ENCODE peak calls at places on chromosomes 6 and 20, in eight cellular contexts. Z is IMR-90; X is psoas muscle; I is CD4-positive, alpha-beta memory T cell; F is heart left ventricle; L is esophagus muscularis mucosa; W is left ventricle myocardium inferior; B is body of pancreas. H is an unnamed sample. For H3K27me3 and H3K36me3, the result is how much of the 10 kb centered on the place peaks cover.

GRCh38 chr6:115914098-115914497 is 146.6 kb downstream of the FRK start:
- DNase-seq in Z (no peak), X (no peak), I (no peak), F (no peak), L (no peak), W (no peak), B (no peak), H (no peak)

GRCh38 chr6:117441824-117442264 is 16.1 kb upstream of the ROS1 start:
- DNase-seq in Z (peak), X (no peak), I (no peak), F (no peak), L (no peak), W (no peak), B (no peak), H (no peak)

GRCh38 chr20:25336561-25337422 is 53.8 kb downstream of the ABHD12 start:
- DNase-seq in Z (peak), X (no peak), I (no peak), F (no peak), L (no peak), W (no peak), B (peak), H (no peak)

GRCh38 chr6:166449036-166449435 is 66.3 kb upstream of the MPC1 start:
- DNase-seq in Z (no peak), X (no peak), I (no peak), F (no peak), L (no peak), W (no peak), B (no peak), H (no peak)

GRCh38 chr6:119148825-119149525 is 70.5 kb upstream of the FAM184A start:
- DNase-seq in Z (peak), X (no peak), I (no peak), F (no peak), L (peak), W (no peak), B (no peak), H (no peak)

GRCh38 chr20:5376228-5376627 is 59.5 kb upstream of the PROKR2 start:
- DNase-seq in Z (no peak), X (no peak), I (no peak), F (no peak), L (no peak), W (no peak), B (no peak), H (no peak)

GRCh38 chr6:133983099-133983939 is 30.3 kb downstream of the TBPL1 start:
- DNase-seq in Z (peak), X (no peak), I (peak), F (peak), L (no peak), W (no peak), B (no peak), H (no peak)

GRCh38 chr6:34146021-34146782 is at the start of gene GRM4:
- DNase-seq in Z (no peak), X (no peak), I (no peak), F (peak), L (no peak), W (no peak), B (no peak), H (no peak)

GRCh38 chr6:43426928-43427405 is 374 bp upstream of the ABCC10 start:
- DNase-seq in Z (no peak), X (no peak), I (no peak), F (no peak), L (no peak), W (no peak), B (no peak), H (no peak)

GRCh38 chr6:53398541-53399344 is 50.0 kb upstream of the ELOVL5 start:
- DNase-seq in Z (peak), X (no peak), I (no peak), F (no peak), L (no peak), W (no peak), B (no peak), H (no peak)

GRCh38 chr20:9068232-9068781 is 580 bp upstream of the PLCB4 start:
- DNase-seq in Z (peak), X (peak), I (no peak), F (peak), L (no peak), W (peak), B (peak), H (peak)

GRCh38 chr6:41938590-41938989 is 3.0 kb downstream of the CCND3 start:
- DNase-seq in Z (no peak), X (no peak), I (peak), F (no peak), L (no peak), W (no peak), B (no peak), H (no peak)

GRCh38 chr6:41939848-41940758 is 1.5 kb downstream of the CCND3 start:
- DNase-seq in Z (peak), X (no peak), I (no peak), F (peak), L (no peak), W (peak), B (peak), H (no peak)

GRCh38 chr6:41937881-41938574 is 3.6 kb downstream of the CCND3 start:
- DNase-seq in Z (no peak), X (no peak), I (peak), F (peak), L (no peak), W (no peak), B (no peak), H (no peak)

GRCh38 chr6:41940759-41941279 is 789 bp downstream of the CCND3 start:
- DNase-seq in Z (peak), X (peak), I (peak), F (peak), L (no peak), W (peak), B (peak), H (peak)

DNA sequence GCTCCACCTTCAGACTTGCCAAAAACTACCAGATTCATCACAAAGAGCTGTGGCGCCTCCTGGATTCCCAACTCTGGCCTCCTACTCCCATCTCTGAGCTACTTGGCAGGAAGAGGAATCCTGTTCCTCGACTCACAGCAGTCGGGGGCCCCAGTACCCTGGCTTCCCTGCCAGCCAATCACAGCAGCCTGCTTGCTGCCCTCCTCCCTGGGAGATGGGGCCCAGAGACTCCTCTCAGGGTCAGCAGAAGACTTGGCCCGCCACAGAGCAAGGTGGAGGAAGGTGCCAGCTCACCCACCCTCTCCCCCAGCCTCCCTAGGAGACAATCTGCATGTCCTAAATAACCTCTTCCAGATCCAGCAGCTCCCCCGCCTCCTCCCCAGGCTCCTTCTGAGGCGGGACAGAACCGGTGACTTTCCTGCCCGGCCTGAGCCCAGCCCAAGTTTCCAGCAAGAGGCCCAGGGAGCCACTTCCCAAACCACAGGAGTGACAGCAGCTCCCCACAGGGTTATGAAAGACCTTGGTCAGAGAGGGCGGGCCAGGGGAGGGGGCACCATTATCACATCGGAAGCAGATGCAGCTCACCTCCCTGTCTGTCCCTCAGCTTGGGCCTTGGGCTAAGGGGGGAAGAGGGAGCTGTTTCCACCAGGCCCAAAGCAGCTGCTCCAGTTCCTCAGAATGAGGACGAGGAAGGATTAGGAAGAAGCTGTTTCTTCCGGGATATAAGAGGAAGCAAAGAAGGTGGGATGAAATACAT is 2.3 kb downstream of the CCND3 start:
- DNase-seq in Z (peak), X (peak), I (no peak), F (peak), L (peak), W (peak), B (no peak), H (peak)
- H3K4me3 ChIP-seq in Z (no peak), X (peak), I (peak), F (no peak), L (no peak), W (peak), B (no peak), H (no peak)

GRCh38 chr6:170461111-170461510 is 92.0 kb downstream of the PSMB1 start:
- DNase-seq in Z (no peak), X (no peak), I (no peak), F (no peak), L (no peak), W (no peak), B (no peak), H (no peak)

GRCh38 chr6:170456886-170457698 is 96.0 kb downstream of the PSMB1 start:
- DNase-seq in Z (no peak), X (no peak), I (no peak), F (no peak), L (no peak), W (no peak), B (no peak), H (no peak)

GRCh38 chr6:170461556-170462365 is 91.3 kb downstream of the PSMB1 start:
- DNase-seq in Z (no peak), X (no peak), I (no peak), F (no peak), L (no peak), W (no peak), B (no peak), H (no peak)

GRCh38 chr6:170460606-170461005 is 92.5 kb downstream of the PSMB1 start:
- DNase-seq in Z (no peak), X (no peak), I (no peak), F (no peak), L (no peak), W (no peak), B (no peak), H (no peak)

DNA sequence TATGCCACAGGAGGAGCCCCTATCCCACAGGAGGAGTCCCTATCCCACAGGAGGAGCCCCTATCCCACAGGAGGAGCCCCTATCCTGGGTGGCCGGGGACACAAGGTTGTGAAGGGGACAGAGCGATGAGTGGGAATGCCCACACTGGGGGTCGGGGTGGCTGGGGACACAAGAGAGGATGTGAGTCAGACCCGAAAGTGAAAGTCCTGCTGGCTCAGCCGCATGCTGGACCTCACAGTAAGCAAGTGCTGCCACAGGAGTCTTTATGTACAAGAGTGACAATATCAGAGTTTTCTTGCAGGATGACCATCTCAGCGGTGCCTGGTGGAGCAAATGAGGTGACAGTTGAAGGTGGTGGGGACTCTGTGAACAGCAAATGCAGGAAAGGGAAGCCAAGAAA is 93.7 kb downstream of the PSMB1 start:
- DNase-seq in Z (peak), X (peak), I (no peak), F (no peak), L (no peak), W (no peak), B (no peak), H (peak)
- H3K27me3 ChIP-seq in Z (under half), X (under half), I (under half), F (under half), L (under half), W (under half), B (under half), H (under half)

GRCh38 chr6:169173532-169174268 is 79.9 kb downstream of the THBS2 start:
- DNase-seq in Z (peak), X (no peak), I (no peak), F (no peak), L (peak), W (no peak), B (no peak), H (no peak)
- H3K36me3 ChIP-seq in Z (under half), X (under half), I (under half), F (under half), L (under half), W (under half), B (under half), H (under half)

GRCh38 chr20:62806383-62807050 is 1.9 kb downstream of the OGFR start:
- DNase-seq in Z (no peak), X (no peak), I (no peak), F (no peak), L (no peak), W (no peak), B (no peak), H (no peak)
- H3K4me3 ChIP-seq in Z (peak), X (peak), I (no peak), F (no peak), L (peak), W (peak), B (no peak), H (peak)

DNA sequence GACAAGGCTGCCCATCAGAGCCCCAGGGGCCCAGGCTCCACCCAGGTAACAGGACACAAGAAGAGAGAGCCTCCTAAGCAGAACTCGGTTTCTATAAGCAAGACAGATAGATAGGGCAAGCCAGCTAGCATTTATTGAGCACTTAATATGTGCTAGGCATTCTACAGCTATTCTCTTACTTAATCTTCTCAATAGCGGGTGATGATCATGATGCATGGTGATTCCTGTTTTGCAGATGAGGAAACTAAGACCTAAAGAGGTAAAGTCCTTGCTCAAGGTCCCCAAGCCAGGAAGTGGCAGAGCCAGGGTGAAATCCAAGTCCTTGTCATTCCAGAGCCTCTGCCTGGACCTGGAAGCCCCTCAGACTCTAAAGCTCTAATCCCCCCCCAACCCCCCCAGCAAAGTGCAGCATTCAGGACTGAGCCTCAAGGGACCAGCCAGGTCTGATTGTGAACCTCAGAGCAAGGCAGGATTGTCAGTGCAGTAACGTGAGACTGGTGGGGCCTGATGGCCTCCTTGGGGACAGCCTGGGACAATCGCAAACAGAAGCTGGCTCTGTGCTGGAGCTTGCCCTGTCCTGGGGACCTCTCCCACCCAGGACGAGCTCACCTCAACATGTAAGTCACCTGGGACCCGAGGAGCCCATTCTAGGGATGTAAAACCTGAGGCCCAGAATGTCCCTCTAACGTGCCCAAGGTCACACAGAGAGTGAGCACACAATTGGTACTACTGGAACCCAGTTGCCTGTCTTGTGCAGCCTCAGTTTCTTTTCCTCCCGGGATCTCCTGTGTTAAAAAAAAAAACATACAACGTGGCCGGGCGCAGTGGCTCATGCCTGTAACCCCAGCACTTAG is 48.4 kb upstream of the PTGIS start:
- DNase-seq in Z (no peak), X (no peak), I (no peak), F (no peak), L (no peak), W (no peak), B (no peak), H (no peak)
- H3K27me3 ChIP-seq in Z (under half), X (under half), I (under half), F (under half), L (under half), W (under half), B (under half), H (under half)

GRCh38 chr6:73632346-73632745 is 21.4 kb downstream of the SLC17A5 start:
- DNase-seq in Z (no peak), X (no peak), I (no peak), F (no peak), L (no peak), W (no peak), B (no peak), H (no peak)

GRCh38 chr6:73639015-73639414 is 14.8 kb downstream of the SLC17A5 start:
- DNase-seq in Z (no peak), X (no peak), I (no peak), F (no peak), L (no peak), W (no peak), B (no peak), H (no peak)

GRCh38 chr6:73636048-73636447 is 17.7 kb downstream of the SLC17A5 start:
- DNase-seq in Z (no peak), X (no peak), I (no peak), F (no peak), L (no peak), W (no peak), B (no peak), H (no peak)

GRCh38 chr6:73640179-73640750 is 13.5 kb downstream of the SLC17A5 start:
- DNase-seq in Z (peak), X (no peak), I (no peak), F (no peak), L (no peak), W (no peak), B (no peak), H (no peak)

GRCh38 chr6:73637404-73637803 is 16.4 kb downstream of the SLC17A5 start:
- DNase-seq in Z (no peak), X (no peak), I (no peak), F (no peak), L (no peak), W (no peak), B (no peak), H (no peak)
- H3K36me3 ChIP-seq in Z (under half), X (half or more), I (under half), F (half or more), L (half or more), W (half or more), B (under half), H (under half)

GRCh38 chr6:71309666-71310065 is 21.1 kb downstream of the OGFRL1 start:
- DNase-seq in Z (no peak), X (no peak), I (no peak), F (no peak), L (no peak), W (no peak), B (no peak), H (peak)
- H3K4me3 ChIP-seq in Z (no peak), X (no peak), I (no peak), F (no peak), L (no peak), W (no peak), B (no peak), H (no peak)

GRCh38 chr6:1105833-1106400 is 206.0 kb upstream of the FOXQ1 start:
- DNase-seq in Z (peak), X (no peak), I (no peak), F (no peak), L (no peak), W (no peak), B (no peak), H (no peak)
- H3K27me3 ChIP-seq in Z (under half), X (under half), I (under half), F (under half), L (under half), W (half or more), B (under half), H (under half)

GRCh38 chr20:34145280-34145819 is 33.3 kb upstream of the EIF2S2 start:
- DNase-seq in Z (no peak), X (no peak), I (no peak), F (no peak), L (no peak), W (no peak), B (no peak), H (no peak)

GRCh38 chr20:34142121-34142520 is 30.1 kb upstream of the EIF2S2 start:
- DNase-seq in Z (no peak), X (no peak), I (no peak), F (no peak), L (no peak), W (no peak), B (no peak), H (no peak)

GRCh38 chr20:34143951-34144350 is 31.9 kb upstream of the EIF2S2 start:
- DNase-seq in Z (peak), X (no peak), I (no peak), F (no peak), L (no peak), W (no peak), B (no peak), H (no peak)

DNA sequence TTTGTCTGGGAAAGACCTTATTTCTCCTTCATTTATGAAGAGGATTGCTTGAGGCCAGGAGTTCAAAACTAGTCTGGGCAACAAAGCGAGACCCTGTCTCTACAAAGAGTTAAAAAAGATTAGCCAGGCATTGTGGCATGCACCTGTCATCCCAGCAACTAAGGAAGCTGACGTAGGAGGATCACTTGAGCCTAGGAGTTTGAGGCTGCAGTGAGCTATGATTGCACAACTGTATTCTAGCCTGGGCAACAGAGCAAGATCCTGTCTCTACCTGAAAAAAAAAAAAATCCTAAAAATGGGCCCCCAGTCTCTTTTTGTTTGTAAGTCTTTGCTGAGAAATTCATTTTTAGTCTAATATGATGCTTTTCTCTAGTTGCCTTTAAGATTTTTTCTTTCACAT is 29.2 kb upstream of the EIF2S2 start:
- DNase-seq in Z (no peak), X (no peak), I (no peak), F (no peak), L (no peak), W (no peak), B (no peak), H (no peak)
- H3K36me3 ChIP-seq in Z (under half), X (under half), I (under half), F (under half), L (under half), W (under half), B (under half), H (under half)

DNA sequence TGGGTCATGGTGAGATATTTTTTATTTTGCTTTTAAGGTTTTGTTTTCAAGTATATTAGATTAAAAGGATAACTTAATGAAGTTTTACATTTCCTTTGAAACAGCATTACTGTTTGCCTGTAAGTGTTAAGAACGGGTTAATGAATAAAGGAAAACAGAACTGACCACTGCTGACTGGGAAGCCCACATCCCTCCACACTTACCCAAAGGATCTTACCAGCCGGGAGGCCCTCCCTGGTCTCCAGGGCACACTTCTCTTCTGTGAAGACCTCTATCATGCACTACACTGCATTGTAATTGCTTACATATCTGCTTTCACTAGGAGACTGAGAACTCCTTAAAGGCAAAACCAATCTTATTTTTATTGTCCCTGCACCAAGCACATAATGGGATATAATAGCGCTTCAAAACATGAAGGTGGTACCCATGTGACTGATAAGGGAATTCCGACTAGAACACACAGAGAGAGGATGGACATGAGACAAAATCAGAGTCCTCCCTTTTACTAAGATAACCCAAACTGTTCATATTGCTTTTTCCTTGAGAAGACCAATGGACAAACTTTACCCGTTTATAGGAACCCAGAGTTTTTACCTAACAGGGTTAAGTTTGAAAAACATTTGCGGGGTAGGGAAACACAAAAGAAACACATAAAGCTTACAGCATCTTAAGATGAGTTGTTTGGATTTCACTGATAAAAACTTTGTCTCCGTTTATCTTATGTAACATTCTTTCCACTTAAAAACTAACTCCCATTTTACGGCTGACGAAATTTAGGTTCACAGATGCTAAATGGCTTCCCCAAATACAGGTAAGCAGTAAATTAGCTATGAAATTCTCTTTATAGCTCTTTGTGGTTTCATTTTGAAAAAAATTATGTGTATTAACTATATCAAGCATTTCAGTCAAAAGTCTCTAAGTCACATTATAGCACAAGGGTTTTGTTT is 8.7 kb downstream of the EZR start:
- DNase-seq in Z (no peak), X (no peak), I (peak), F (no peak), L (no peak), W (no peak), B (no peak), H (no peak)
- H3K4me3 ChIP-seq in Z (no peak), X (no peak), I (no peak), F (no peak), L (no peak), W (peak), B (no peak), H (no peak)